ENCODE peak calls at places on chromosome 6, in ten cellular contexts. One of them, this sample, is unnamed.

GRCh38 chr6:161128680-161129196 is 137.2 kb downstream of the MAP3K4 start:
- DNase-seq in ovary: no peak
- DNase-seq in tibial nerve: no peak
- DNase-seq in H1: no peak
- DNase-seq in sigmoid colon: no peak
- DNase-seq in breast epithelium: no peak
- DNase-seq in GM12878: no peak
- DNase-seq in Peyer's patch: no peak
- DNase-seq in IMR-90: peak
- DNase-seq in body of pancreas: no peak
- DNase-seq in this sample: no peak

GRCh38 chr6:111711476-111711875 is 105.8 kb upstream of the TRAF3IP2 start:
- DNase-seq in IMR-90: no peak
- DNase-seq in H1: no peak
- DNase-seq in GM12878: no peak
- DNase-seq in Peyer's patch: peak
- DNase-seq in breast epithelium: no peak
- DNase-seq in body of pancreas: peak
- DNase-seq in sigmoid colon: peak
- DNase-seq in ovary: peak
- DNase-seq in tibial nerve: peak
- DNase-seq in this sample: no peak

GRCh38 chr6:2725999-2726567 is 24.6 kb downstream of the MYLK4 start:
- DNase-seq in Peyer's patch: no peak
- DNase-seq in IMR-90: peak
- DNase-seq in GM12878: peak
- DNase-seq in ovary: no peak
- DNase-seq in breast epithelium: no peak
- DNase-seq in sigmoid colon: no peak
- DNase-seq in body of pancreas: no peak
- DNase-seq in H1: no peak
- DNase-seq in tibial nerve: no peak
- DNase-seq in this sample: peak

GRCh38 chr6:12354499-12354898 is 64.3 kb downstream of the EDN1 start:
- DNase-seq in GM12878: peak
- DNase-seq in breast epithelium: no peak
- DNase-seq in tibial nerve: no peak
- DNase-seq in H1: no peak
- DNase-seq in Peyer's patch: no peak
- DNase-seq in IMR-90: peak
- DNase-seq in sigmoid colon: no peak
- DNase-seq in body of pancreas: peak
- DNase-seq in ovary: no peak
- DNase-seq in this sample: no peak

GRCh38 chr6:34953084-34954025 is 64.3 kb downstream of the ANKS1A start:
- DNase-seq in ovary: no peak
- DNase-seq in tibial nerve: no peak
- DNase-seq in breast epithelium: no peak
- DNase-seq in H1: no peak
- DNase-seq in sigmoid colon: no peak
- DNase-seq in IMR-90: peak
- DNase-seq in body of pancreas: peak
- DNase-seq in Peyer's patch: no peak
- DNase-seq in GM12878: no peak
- DNase-seq in this sample: no peak

GRCh38 chr6:125245523-125246264 is 56.1 kb downstream of the HDDC2 start:
- DNase-seq in IMR-90: no peak
- DNase-seq in tibial nerve: no peak
- DNase-seq in GM12878: no peak
- DNase-seq in Peyer's patch: no peak
- DNase-seq in body of pancreas: no peak
- DNase-seq in sigmoid colon: no peak
- DNase-seq in ovary: no peak
- DNase-seq in H1: no peak
- DNase-seq in breast epithelium: no peak
- DNase-seq in this sample: no peak

GRCh38 chr6:21277601-21278043 is 315.9 kb upstream of the SOX4 start:
- DNase-seq in sigmoid colon: no peak
- DNase-seq in GM12878: no peak
- DNase-seq in ovary: no peak
- DNase-seq in tibial nerve: no peak
- DNase-seq in Peyer's patch: no peak
- DNase-seq in body of pancreas: no peak
- DNase-seq in breast epithelium: no peak
- DNase-seq in IMR-90: no peak
- DNase-seq in H1: no peak
- DNase-seq in this sample: no peak

GRCh38 chr6:52649521-52649920 is 21.4 kb upstream of the TMEM14A start:
- DNase-seq in body of pancreas: no peak
- DNase-seq in IMR-90: peak
- DNase-seq in tibial nerve: no peak
- DNase-seq in H1: no peak
- DNase-seq in Peyer's patch: no peak
- DNase-seq in breast epithelium: no peak
- DNase-seq in GM12878: no peak
- DNase-seq in ovary: no peak
- DNase-seq in sigmoid colon: no peak
- DNase-seq in this sample: no peak

GRCh38 chr6:1396952-1397868 is 7.8 kb downstream of the FOXF2 start:
- DNase-seq in sigmoid colon: peak
- DNase-seq in tibial nerve: peak
- DNase-seq in H1: peak
- DNase-seq in breast epithelium: no peak
- DNase-seq in ovary: peak
- DNase-seq in Peyer's patch: peak
- DNase-seq in GM12878: peak
- DNase-seq in body of pancreas: peak
- DNase-seq in IMR-90: peak
- DNase-seq in this sample: peak
- TF ChIP-seq POLR2A in sigmoid colon: no peak
- TF ChIP-seq POLR2A in tibial nerve: no peak
- TF ChIP-seq POLR2A in H1: no peak
- TF ChIP-seq POLR2A in breast epithelium: no peak
- TF ChIP-seq POLR2A in ovary: no peak
- TF ChIP-seq POLR2A in Peyer's patch: no peak
- TF ChIP-seq POLR2A in GM12878: no peak
- TF ChIP-seq POLR2A in body of pancreas: no peak
- TF ChIP-seq POLR2A in IMR-90: peak
- TF ChIP-seq POLR2A in this sample: no peak

GRCh38 chr6:135497412-135498177 is at the start of gene AHI1:
- DNase-seq in ovary: peak
- DNase-seq in GM12878: peak
- DNase-seq in breast epithelium: peak
- DNase-seq in IMR-90: peak
- DNase-seq in H1: peak
- DNase-seq in sigmoid colon: peak
- DNase-seq in body of pancreas: peak
- DNase-seq in Peyer's patch: peak
- DNase-seq in tibial nerve: peak
- DNase-seq in this sample: peak

GRCh38 chr6:135496805-135497411 is 632 bp downstream of the AHI1 start:
- DNase-seq in GM12878: no peak
- DNase-seq in breast epithelium: no peak
- DNase-seq in body of pancreas: no peak
- DNase-seq in tibial nerve: no peak
- DNase-seq in IMR-90: no peak
- DNase-seq in H1: no peak
- DNase-seq in ovary: no peak
- DNase-seq in sigmoid colon: no peak
- DNase-seq in Peyer's patch: no peak
- DNase-seq in this sample: no peak

GRCh38 chr6:135499441-135500340 is 2.2 kb upstream of the AHI1 start:
- DNase-seq in body of pancreas: no peak
- DNase-seq in tibial nerve: no peak
- DNase-seq in IMR-90: no peak
- DNase-seq in sigmoid colon: no peak
- DNase-seq in H1: no peak
- DNase-seq in ovary: no peak
- DNase-seq in Peyer's patch: no peak
- DNase-seq in breast epithelium: no peak
- DNase-seq in GM12878: no peak
- DNase-seq in this sample: no peak

GRCh38 chr6:135493218-135493961 is 4.2 kb downstream of the AHI1 start:
- DNase-seq in Peyer's patch: no peak
- DNase-seq in breast epithelium: no peak
- DNase-seq in tibial nerve: no peak
- DNase-seq in GM12878: no peak
- DNase-seq in H1: no peak
- DNase-seq in IMR-90: peak
- DNase-seq in sigmoid colon: no peak
- DNase-seq in ovary: no peak
- DNase-seq in body of pancreas: no peak
- DNase-seq in this sample: no peak

DNA sequence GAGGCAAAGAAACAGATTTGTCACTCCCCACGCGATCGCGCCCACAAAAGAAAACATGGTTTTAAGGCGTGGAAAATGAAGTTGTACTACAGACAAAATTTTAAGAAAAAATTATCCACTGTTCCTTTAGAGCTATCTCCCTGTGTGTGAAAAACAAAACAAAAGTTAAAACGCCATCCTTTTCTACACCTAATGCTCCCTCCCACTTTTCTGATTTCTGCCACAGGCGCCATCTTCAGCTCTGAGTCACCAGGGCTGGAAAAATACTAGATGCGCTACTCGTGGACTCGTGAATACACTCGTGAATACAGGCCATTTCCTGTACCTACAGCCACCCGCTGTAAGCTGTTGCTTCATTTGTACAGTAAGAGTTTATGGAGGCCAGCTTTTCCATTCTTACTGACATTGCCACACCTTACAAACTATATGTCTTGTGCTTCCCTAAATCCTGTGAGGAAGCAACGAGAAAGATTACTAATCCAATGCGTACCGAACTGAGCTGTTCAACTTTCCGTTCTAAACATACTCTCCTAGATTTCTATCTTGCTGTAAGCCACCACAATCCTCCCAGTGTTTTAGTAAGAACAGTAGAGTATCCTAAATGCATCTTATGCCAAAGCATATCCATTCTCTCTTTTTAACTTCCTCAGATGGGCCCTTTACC is 770 bp upstream of the AHI1 start:
- DNase-seq in body of pancreas: peak
- DNase-seq in breast epithelium: peak
- DNase-seq in GM12878: no peak
- DNase-seq in Peyer's patch: peak
- DNase-seq in ovary: peak
- DNase-seq in IMR-90: peak
- DNase-seq in sigmoid colon: peak
- DNase-seq in H1: no peak
- DNase-seq in tibial nerve: peak
- DNase-seq in this sample: no peak
- TF ChIP-seq POLR2A in body of pancreas: peak
- TF ChIP-seq POLR2A in breast epithelium: no peak
- TF ChIP-seq POLR2A in GM12878: no peak
- TF ChIP-seq POLR2A in Peyer's patch: peak
- TF ChIP-seq POLR2A in ovary: peak
- TF ChIP-seq POLR2A in IMR-90: peak
- TF ChIP-seq POLR2A in sigmoid colon: no peak
- TF ChIP-seq POLR2A in H1: no peak
- TF ChIP-seq POLR2A in tibial nerve: no peak
- TF ChIP-seq POLR2A in this sample: peak

DNA sequence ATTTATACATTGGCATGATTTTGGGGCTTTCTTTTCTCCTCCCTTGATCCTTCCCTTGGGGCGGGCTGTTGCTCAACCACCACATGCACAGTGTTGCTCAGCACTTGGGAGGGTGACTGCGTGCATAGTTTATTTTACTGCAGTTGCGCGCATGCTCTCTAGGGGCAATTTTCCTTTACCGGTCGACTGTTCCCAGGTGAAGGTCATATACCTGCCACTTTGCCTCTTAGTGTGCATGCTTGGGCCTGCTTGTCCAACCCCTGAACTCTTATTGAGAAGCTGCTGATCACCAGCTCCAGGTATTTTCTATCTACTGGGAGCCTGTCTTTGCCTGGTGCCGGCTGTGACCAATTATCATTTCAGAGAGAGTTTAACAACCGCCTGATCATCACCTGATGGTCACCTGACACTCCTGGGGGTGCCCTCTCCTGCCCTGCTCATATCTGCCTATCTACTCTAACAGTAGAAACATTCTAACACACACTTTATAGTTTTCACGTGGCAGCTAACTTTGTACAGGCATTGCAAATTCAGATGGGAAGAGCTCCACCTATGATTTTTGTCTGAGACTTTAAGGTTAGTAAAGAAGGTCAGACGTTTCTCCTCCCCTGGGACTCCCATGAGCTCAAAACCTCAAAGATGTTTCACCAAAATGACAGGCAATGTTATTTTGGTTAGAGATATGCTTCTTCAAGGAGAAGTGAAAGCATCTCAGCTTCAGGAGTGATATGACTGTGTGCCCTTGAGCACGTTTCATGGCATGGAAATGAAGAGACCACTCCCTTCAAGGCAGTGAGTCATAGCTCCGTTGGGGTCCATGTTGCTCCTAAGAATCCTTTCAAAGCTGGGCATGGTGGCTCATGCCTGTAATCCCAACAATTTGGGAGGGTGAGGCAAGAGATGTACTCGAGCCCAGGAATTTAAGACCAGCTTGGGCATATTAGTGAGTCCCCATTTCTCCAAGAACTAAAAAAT is 227.5 kb upstream of the MYLIP start:
- DNase-seq in sigmoid colon: no peak
- DNase-seq in H1: no peak
- DNase-seq in IMR-90: no peak
- DNase-seq in Peyer's patch: peak
- DNase-seq in breast epithelium: no peak
- DNase-seq in body of pancreas: no peak
- DNase-seq in ovary: no peak
- DNase-seq in GM12878: peak
- DNase-seq in tibial nerve: no peak
- DNase-seq in this sample: peak
- TF ChIP-seq POLR2A in sigmoid colon: no peak
- TF ChIP-seq POLR2A in H1: no peak
- TF ChIP-seq POLR2A in IMR-90: no peak
- TF ChIP-seq POLR2A in Peyer's patch: no peak
- TF ChIP-seq POLR2A in breast epithelium: no peak
- TF ChIP-seq POLR2A in body of pancreas: no peak
- TF ChIP-seq POLR2A in ovary: no peak
- TF ChIP-seq POLR2A in GM12878: no peak
- TF ChIP-seq POLR2A in tibial nerve: no peak
- TF ChIP-seq POLR2A in this sample: no peak

DNA sequence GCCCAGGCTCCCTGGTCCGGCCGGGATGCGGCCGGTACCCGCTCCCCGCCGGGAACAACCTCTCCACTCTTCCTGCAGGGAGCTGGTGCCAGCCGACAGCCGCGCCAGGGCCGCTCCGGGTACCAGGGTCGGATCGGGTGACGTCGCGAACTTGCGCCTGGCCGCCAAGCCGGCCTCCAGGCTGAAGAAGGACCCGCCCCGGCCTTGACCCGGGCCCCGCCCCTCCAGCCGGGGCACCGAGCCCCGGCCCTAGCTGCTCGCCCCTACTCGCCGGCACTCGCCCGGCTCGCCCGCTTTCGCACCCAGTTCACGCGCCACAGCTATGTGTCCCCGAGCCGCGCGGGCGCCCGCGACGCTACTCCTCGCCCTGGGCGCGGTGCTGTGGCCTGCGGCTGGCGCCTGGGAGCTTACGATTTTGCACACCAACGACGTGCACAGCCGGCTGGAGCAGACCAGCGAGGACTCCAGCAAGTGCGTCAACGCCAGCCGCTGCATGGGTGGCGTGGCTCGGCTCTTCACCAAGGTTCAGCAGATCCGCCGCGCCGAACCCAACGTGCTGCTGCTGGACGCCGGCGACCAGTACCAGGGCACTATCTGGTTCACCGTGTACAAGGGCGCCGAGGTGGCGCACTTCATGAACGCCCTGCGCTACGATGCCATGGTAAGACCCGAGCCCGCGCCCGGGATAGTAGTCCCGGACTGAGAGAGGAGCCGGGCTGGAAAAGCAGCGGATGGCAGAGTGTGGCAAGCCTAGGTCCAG is at the start of gene NT5E:
- DNase-seq in H1: peak
- DNase-seq in IMR-90: peak
- DNase-seq in body of pancreas: peak
- DNase-seq in tibial nerve: peak
- DNase-seq in breast epithelium: peak
- DNase-seq in ovary: peak
- DNase-seq in Peyer's patch: peak
- DNase-seq in GM12878: no peak
- DNase-seq in sigmoid colon: peak
- DNase-seq in this sample: peak
- TF ChIP-seq POLR2A in H1: peak
- TF ChIP-seq POLR2A in IMR-90: peak
- TF ChIP-seq POLR2A in body of pancreas: peak
- TF ChIP-seq POLR2A in tibial nerve: peak
- TF ChIP-seq POLR2A in breast epithelium: no peak
- TF ChIP-seq POLR2A in ovary: peak
- TF ChIP-seq POLR2A in Peyer's patch: no peak
- TF ChIP-seq POLR2A in GM12878: peak
- TF ChIP-seq POLR2A in sigmoid colon: peak
- TF ChIP-seq POLR2A in this sample: peak

This sample was measured in GM12892.